ENCODE peak calls at places on chromosomes 11 and 22, in seven cellular contexts. O is AG09309; N is activated CD4-positive, alpha-beta T cell treated with anti-CD3 and anti-CD28 coated beads for 24 hours; Z is stimulated activated CD8-positive, alpha-beta memory T cell treated with anti-CD3 and anti-CD28 coated beads, Interleukin-15, amount 100 ng/mL, for 1 hour; R is NCI-H524 treated with DMSO at 0.1 percent for 48 hours; M is fibroblast of pulmonary artery; X is cardiac septum. L is an unnamed sample.

GRCh38 chr22:25002241-25002985 is 49.9 kb downstream of the KIAA1671 start:
- DNase-seq in X (no peak), O (no peak), M (no peak), N (no peak), Z (no peak), R (no peak), L (peak)

GRCh38 chr22:19870153-19871022 is 15.7 kb upstream of the GNB1L start:
- DNase-seq in O (no peak), N (no peak), M (no peak), R (peak), X (peak), Z (no peak), L (no peak)

GRCh38 chr11:57237204-57237681 is at the start of gene APLNR:
- DNase-seq in N (no peak), R (no peak), X (no peak), O (no peak), M (no peak), Z (no peak), L (no peak)

GRCh38 chr11:11856638-11857037 is 14.9 kb downstream of the USP47 start:
- DNase-seq in M (peak), O (no peak), Z (no peak), R (no peak), N (no peak), X (no peak), L (peak)

GRCh38 chr11:124917115-124917637 is 1.9 kb upstream of the HEPN1 start:
- DNase-seq in N (no peak), O (no peak), M (peak), Z (no peak), R (peak), X (no peak), L (no peak)

GRCh38 chr22:43734370-43735005 is 77.6 kb downstream of the EFCAB6 start:
- DNase-seq in M (no peak), Z (no peak), X (no peak), N (no peak), O (peak), R (no peak), L (no peak)

GRCh38 chr11:71370895-71371673 is 77.1 kb downstream of the DHCR7 start:
- DNase-seq in X (no peak), R (no peak), M (no peak), N (no peak), O (no peak), Z (no peak), L (no peak)

GRCh38 chr11:126415669-126416420 is 60.4 kb downstream of the ST3GAL4 start:
- DNase-seq in X (no peak), R (no peak), O (no peak), M (peak), Z (no peak), N (no peak), L (no peak)